ENCODE peak calls at places on chromosomes 13 and 19, in five cellular contexts. U, J, C, Q and N are unnamed samples.

GRCh38 chr19:5000120-5000611 is 31.3 kb downstream of the KDM4B start:
- DNase-seq in U (no peak), J (no peak), C (no peak), Q (no peak), N (no peak)

GRCh38 chr13:35917942-35918645 is 213.1 kb downstream of the DCLK1 start:
- DNase-seq in U (no peak), J (no peak), C (no peak), Q (no peak), N (no peak)

GRCh38 chr19:16325161-16325527 is 518 bp downstream of the KLF2 start:
- DNase-seq in U (no peak), J (no peak), C (peak), Q (no peak), N (no peak)

GRCh38 chr19:23049256-23049655 is 46.3 kb upstream of the ZNF728 start:
- DNase-seq in U (no peak), J (no peak), C (no peak), Q (no peak), N (no peak)

GRCh38 chr19:38654478-38655079 is 7.1 kb downstream of the ACTN4 start:
- DNase-seq in U (no peak), J (no peak), C (no peak), Q (no peak), N (no peak)

GRCh38 chr13:28429685-28430290 is 65.1 kb downstream of the FLT1 start:
- DNase-seq in U (no peak), J (no peak), C (no peak), Q (no peak), N (no peak)

GRCh38 chr19:11361037-11361770 is 6.0 kb downstream of the PLPPR2 start:
- DNase-seq in U (no peak), J (no peak), C (peak), Q (peak), N (no peak)

GRCh38 chr13:51644649-51645048 is 60.4 kb downstream of the WDFY2 start:
- DNase-seq in U (no peak), J (no peak), C (no peak), Q (no peak), N (no peak)

GRCh38 chr19:35796645-35797542 is 15.8 kb downstream of the PRODH2 start:
- DNase-seq in U (no peak), J (no peak), C (no peak), Q (no peak), N (no peak)

GRCh38 chr19:8610041-8610927 is at the start of gene ADAMTS10:
- DNase-seq in U (no peak), J (peak), C (peak), Q (no peak), N (no peak)

GRCh38 chr13:113220141-113220598 is 10.8 kb downstream of the CUL4A start:
- DNase-seq in U (no peak), J (no peak), C (no peak), Q (no peak), N (no peak)

GRCh38 chr13:96762876-96763275 is 231.4 kb downstream of the OXGR1 start:
- DNase-seq in U (no peak), J (no peak), C (no peak), Q (no peak), N (no peak)

GRCh38 chr19:5054551-5055456 is 85.9 kb downstream of the KDM4B start:
- DNase-seq in U (no peak), J (no peak), C (no peak), Q (peak), N (no peak)

GRCh38 chr19:44694184-44694579 is 4.8 kb upstream of the CEACAM16 start:
- DNase-seq in U (no peak), J (no peak), C (no peak), Q (no peak), N (no peak)

GRCh38 chr13:65855276-65855675 is 1374.9 kb downstream of the PCDH9 start:
- DNase-seq in U (no peak), J (no peak), C (no peak), Q (no peak), N (no peak)

GRCh38 chr13:43305416-43305815 is 282.0 kb downstream of the DNAJC15 start:
- DNase-seq in U (no peak), J (no peak), C (no peak), Q (no peak), N (no peak)

GRCh38 chr19:46495789-46496099 is at the start of gene PNMA8B:
- DNase-seq in U (no peak), J (no peak), C (peak), Q (peak), N (no peak)

GRCh38 chr13:35826626-35827254 is 304.4 kb downstream of the DCLK1 start:
- DNase-seq in U (no peak), J (no peak), C (no peak), Q (no peak), N (no peak)

GRCh38 chr13:84446972-84447700 is 564.9 kb upstream of the SLITRK1 start:
- DNase-seq in U (no peak), J (no peak), C (peak), Q (peak), N (peak)

GRCh38 chr13:28753208-28753892 is 34.6 kb upstream of the SLC46A3 start:
- DNase-seq in U (peak), J (peak), C (peak), Q (no peak), N (peak)

GRCh38 chr19:19670070-19670551 is 1.5 kb downstream of the ZNF101 start:
- DNase-seq in U (no peak), J (no peak), C (no peak), Q (no peak), N (no peak)

GRCh38 chr13:76980075-76980718 is 11.7 kb upstream of the CLN5 start:
- DNase-seq in U (no peak), J (peak), C (peak), Q (peak), N (no peak)

GRCh38 chr19:48158210-48158790 is 11.8 kb downstream of the LIG1 start:
- DNase-seq in U (no peak), J (no peak), C (no peak), Q (no peak), N (no peak)
- TF ChIP-seq CTCF in U (no peak), J (no peak), C (no peak), Q (no peak), N (no peak)

DNA sequence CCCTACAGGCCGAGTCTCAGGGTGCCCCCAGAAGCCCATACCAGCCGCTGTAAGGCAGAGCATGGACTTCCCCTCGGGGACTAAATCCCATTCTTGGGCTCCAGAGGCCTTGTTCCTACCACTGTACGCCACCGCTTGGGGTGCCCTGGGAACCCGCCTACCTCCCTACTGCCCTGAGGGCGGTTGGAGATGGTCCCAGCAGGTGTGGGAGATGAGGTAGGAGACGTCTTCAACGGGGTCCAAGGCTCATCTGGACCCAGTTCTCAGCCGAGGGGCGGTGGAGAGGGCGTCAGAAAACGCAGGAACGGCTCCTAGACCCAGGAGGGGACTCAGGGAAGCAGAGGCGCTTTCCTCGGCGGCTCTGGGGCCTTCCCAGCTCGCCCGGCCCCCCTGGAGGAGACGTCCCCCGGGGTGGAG is 833 bp upstream of the ZIK1 start:
- DNase-seq in U (no peak), J (no peak), C (no peak), Q (no peak), N (no peak)
- H3K4me3 ChIP-seq in U (no peak), J (peak), C (no peak), Q (peak), N (peak)

GRCh38 chr13:52711277-52711676 is 28.3 kb downstream of the CNMD start:
- DNase-seq in U (peak), J (no peak), C (no peak), Q (no peak), N (no peak)
- TF ChIP-seq CTCF in U (no peak), J (no peak), C (no peak), Q (no peak), N (no peak)

GRCh38 chr13:20297181-20297580 is 65.1 kb upstream of the GJB6 start:
- DNase-seq in U (no peak), J (no peak), C (no peak), Q (no peak), N (no peak)

GRCh38 chr13:20291675-20292074 is 59.6 kb upstream of the GJB6 start:
- DNase-seq in U (no peak), J (no peak), C (no peak), Q (no peak), N (no peak)

GRCh38 chr13:20294497-20294896 is 62.4 kb upstream of the GJB6 start:
- DNase-seq in U (no peak), J (no peak), C (no peak), Q (no peak), N (no peak)

GRCh38 chr13:20291037-20291436 is 58.9 kb upstream of the GJB6 start:
- DNase-seq in U (no peak), J (no peak), C (no peak), Q (no peak), N (no peak)

DNA sequence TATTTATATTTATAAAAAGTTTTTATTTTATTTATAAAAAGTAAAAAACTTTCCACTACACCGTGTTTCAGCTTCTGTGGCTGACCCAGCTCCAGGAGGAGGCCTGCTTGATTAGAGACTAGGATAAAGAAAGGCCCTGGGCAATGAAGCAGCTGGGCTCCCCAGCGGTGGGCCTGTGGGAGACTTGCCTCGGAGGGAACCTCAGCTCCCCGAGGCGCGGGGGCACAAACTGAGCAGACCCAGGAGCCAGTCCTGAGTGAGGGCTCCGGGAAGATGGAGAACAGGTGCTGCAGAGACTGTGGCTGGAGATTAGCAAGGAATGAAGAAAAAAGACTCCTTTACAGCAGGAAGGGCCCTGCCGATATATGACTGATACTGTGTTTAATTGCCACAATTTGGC is 63.8 kb upstream of the GJB6 start:
- DNase-seq in U (no peak), J (no peak), C (no peak), Q (no peak), N (no peak)
- H3K4me3 ChIP-seq in U (no peak), J (no peak), C (no peak), Q (no peak), N (no peak)

GRCh38 chr19:33799507-33799906 is 2.8 kb downstream of the KCTD15 start:
- DNase-seq in U (no peak), J (no peak), C (no peak), Q (no peak), N (no peak)
- TF ChIP-seq CTCF in U (no peak), J (no peak), C (no peak), Q (no peak), N (no peak)

GRCh38 chr13:33260168-33261098 is 25.1 kb downstream of the STARD13 start:
- DNase-seq in U (no peak), J (no peak), C (peak), Q (no peak), N (no peak)

GRCh38 chr13:33256148-33256547 is 29.4 kb downstream of the STARD13 start:
- DNase-seq in U (no peak), J (no peak), C (no peak), Q (no peak), N (no peak)

GRCh38 chr13:33259296-33259695 is 26.3 kb downstream of the STARD13 start:
- DNase-seq in U (no peak), J (no peak), C (no peak), Q (no peak), N (no peak)

GRCh38 chr13:33258437-33259193 is 26.9 kb downstream of the STARD13 start:
- DNase-seq in U (no peak), J (no peak), C (no peak), Q (no peak), N (peak)

GRCh38 chr13:33257786-33258185 is 27.8 kb downstream of the STARD13 start:
- DNase-seq in U (no peak), J (no peak), C (no peak), Q (no peak), N (no peak)
- H3K4me3 ChIP-seq in U (no peak), J (no peak), C (no peak), Q (no peak), N (no peak)

GRCh38 chr19:17487240-17488121 is 17.2 kb downstream of the SLC27A1 start:
- DNase-seq in U (no peak), J (no peak), C (no peak), Q (no peak), N (no peak)

GRCh38 chr19:17486545-17486944 is 16.2 kb downstream of the SLC27A1 start:
- DNase-seq in U (no peak), J (no peak), C (no peak), Q (no peak), N (no peak)

GRCh38 chr19:17489392-17490030 is 19.2 kb downstream of the SLC27A1 start:
- DNase-seq in U (no peak), J (no peak), C (no peak), Q (no peak), N (no peak)

GRCh38 chr19:17490411-17490810 is 20.1 kb downstream of the SLC27A1 start:
- DNase-seq in U (no peak), J (no peak), C (no peak), Q (no peak), N (no peak)

DNA sequence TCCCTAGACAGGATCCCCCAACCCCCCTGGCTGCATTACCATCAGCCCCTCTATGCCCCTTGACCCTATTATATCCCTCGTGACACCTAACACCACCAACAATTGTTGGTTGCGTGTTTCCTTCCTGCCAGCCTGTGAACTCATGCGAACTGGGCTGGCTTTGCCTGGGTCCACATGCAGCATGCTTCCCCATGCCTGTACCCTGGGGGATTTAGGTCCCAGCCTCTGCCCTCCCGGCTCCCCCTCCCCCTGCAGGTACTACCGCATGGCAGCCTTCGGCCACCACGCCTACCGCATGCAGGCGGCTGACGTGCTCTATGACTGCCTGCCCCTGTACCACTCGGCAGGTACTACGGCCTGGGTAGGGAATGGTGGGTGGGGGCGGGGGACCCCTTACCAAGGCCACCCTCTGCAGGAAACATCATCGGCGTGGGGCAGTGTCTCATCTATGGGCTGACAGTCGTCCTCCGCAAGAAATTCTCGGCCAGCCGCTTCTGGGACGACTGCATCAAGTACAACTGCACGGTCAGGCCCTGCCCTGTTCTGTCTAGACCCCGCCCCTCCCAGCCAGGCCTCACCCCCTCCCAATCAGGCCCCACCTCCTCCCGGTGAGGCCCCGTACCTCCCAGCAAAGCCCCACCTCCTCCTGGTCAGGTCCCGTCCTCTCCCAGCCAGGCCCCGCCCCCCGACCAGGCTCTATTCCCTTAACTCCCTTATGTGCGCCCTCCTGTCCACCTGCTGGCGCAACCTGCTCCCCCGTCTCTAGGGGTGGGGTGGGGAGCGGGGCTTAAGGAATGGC is 18.5 kb downstream of the SLC27A1 start:
- DNase-seq in U (no peak), J (no peak), C (peak), Q (no peak), N (no peak)
- TF ChIP-seq CTCF in U (peak), J (no peak), C (no peak), Q (peak), N (no peak)

DNA sequence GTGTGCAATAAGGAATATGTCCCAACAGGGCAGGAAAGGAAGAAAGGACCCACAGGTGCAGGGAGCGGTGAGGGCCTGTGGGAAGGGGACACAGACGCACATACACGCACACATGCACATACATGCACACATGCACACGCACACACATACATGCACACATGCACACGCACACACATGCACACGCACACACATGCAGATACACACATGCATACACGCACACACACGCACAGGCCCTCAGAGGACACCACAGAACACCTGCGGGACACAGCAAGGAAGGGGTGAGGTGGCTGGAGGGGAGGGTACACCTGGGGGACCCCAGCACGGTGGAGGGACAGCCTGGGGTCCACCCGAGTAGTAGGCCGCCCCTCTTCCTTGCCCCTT is 12.9 kb downstream of the PIP5K1C start:
- DNase-seq in U (no peak), J (no peak), C (no peak), Q (no peak), N (no peak)
- H3K4me3 ChIP-seq in U (no peak), J (no peak), C (no peak), Q (no peak), N (no peak)

GRCh38 chr19:1455336-1456120 is 5.6 kb downstream of the APC2 start:
- DNase-seq in U (no peak), J (no peak), C (peak), Q (peak), N (no peak)

GRCh38 chr19:1457892-1458291 is 8.0 kb downstream of the APC2 start:
- DNase-seq in U (no peak), J (no peak), C (no peak), Q (peak), N (no peak)

GRCh38 chr19:1456121-1456900 is 6.4 kb downstream of the APC2 start:
- DNase-seq in U (no peak), J (no peak), C (no peak), Q (peak), N (no peak)

GRCh38 chr19:1455002-1455335 is 5.0 kb downstream of the APC2 start:
- DNase-seq in U (no peak), J (no peak), C (no peak), Q (no peak), N (no peak)

DNA sequence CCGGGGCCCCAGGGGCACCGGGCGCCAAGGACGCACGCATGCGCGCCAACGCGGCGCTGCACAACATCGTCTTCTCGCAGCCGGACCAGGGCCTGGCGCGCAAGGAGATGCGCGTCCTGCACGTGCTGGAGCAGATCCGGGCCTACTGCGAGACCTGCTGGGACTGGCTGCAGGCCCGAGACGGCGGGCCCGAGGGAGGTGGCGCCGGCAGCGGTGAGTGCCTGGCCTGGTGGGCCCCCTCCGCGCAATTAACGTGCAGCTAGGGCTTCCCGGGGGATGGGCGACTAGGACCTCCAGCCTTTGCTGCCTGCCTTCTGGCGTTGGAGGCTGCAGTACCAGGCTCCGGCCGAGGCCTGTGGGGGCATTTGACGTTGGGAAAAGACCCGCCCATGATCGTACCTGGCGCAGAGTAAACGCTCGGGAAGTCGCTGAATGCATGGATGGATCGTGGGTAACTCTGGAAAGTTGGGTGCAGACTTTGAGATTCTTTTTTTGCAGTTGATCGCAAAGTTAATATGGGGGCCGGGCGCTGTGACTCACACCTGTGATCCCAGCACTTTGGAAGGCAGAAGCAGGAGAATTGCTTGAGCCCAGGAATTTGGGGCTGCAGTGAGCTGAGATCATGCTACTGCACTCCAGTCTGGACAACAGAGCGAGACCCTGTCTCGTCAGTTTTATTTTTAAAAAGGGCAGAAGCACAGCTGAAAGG is 7.3 kb downstream of the APC2 start:
- DNase-seq in U (no peak), J (no peak), C (no peak), Q (peak), N (no peak)
- TF ChIP-seq CTCF in U (no peak), J (no peak), C (no peak), Q (no peak), N (peak)